ENCODE peak calls at places on chromosome 16, in six cellular contexts. G is A673, M is AG10803, F is esophagus squamous epithelium, I is mammary epithelial cell, C is BE2C. R is an unnamed sample.

GRCh38 chr16:66478733-66479511 is 51.8 kb downstream of the BEAN1 start:
- DNase-seq in G (peak), M (peak), F (no peak), I (peak), C (peak), R (peak)

GRCh38 chr16:85556456-85557082 is 56.6 kb upstream of the GSE1 start:
- DNase-seq in G (peak), M (no peak), F (no peak), I (peak), C (peak), R (no peak)

GRCh38 chr16:29710227-29711219 is 31.5 kb downstream of the QPRT start:
- DNase-seq in G (peak), M (peak), F (no peak), I (peak), C (peak), R (peak)

GRCh38 chr16:58336332-58337089 is 41.7 kb upstream of the PRSS54 start:
- DNase-seq in G (peak), M (peak), F (no peak), I (peak), C (peak), R (peak)

GRCh38 chr16:67229906-67230808 is 3.2 kb downstream of the TMEM208 start:
- DNase-seq in G (no peak), M (no peak), F (no peak), I (no peak), C (no peak), R (no peak)

GRCh38 chr16:20956319-20956718 is 55.7 kb downstream of the LYRM1 start:
- DNase-seq in G (no peak), M (peak), F (no peak), I (no peak), C (no peak), R (peak)

GRCh38 chr16:79767597-79768280 is 167.2 kb upstream of the MAF start:
- DNase-seq in G (no peak), M (peak), F (no peak), I (peak), C (no peak), R (peak)

GRCh38 chr16:88554711-88555264 is 15.4 kb upstream of the ZC3H18 start:
- DNase-seq in G (no peak), M (no peak), F (no peak), I (no peak), C (no peak), R (no peak)

GRCh38 chr16:31404353-31405064 is 11.4 kb downstream of the ITGAD start:
- DNase-seq in G (peak), M (peak), F (no peak), I (no peak), C (peak), R (peak)

GRCh38 chr16:81522141-81522701 is 77.6 kb downstream of the CMIP start:
- DNase-seq in G (no peak), M (no peak), F (no peak), I (no peak), C (no peak), R (no peak)

GRCh38 chr16:28830531-28830930 is 7.7 kb downstream of the ATXN2L start:
- DNase-seq in G (no peak), M (no peak), F (no peak), I (no peak), C (no peak), R (no peak)

GRCh38 chr16:76985362-76985761 is 205.6 kb upstream of the MON1B start:
- DNase-seq in G (no peak), M (no peak), F (no peak), I (no peak), C (no peak), R (no peak)
- TF ChIP-seq CTCF in G (no peak), M (no peak), F (no peak), I (no peak), C (no peak), R (no peak)

DNA sequence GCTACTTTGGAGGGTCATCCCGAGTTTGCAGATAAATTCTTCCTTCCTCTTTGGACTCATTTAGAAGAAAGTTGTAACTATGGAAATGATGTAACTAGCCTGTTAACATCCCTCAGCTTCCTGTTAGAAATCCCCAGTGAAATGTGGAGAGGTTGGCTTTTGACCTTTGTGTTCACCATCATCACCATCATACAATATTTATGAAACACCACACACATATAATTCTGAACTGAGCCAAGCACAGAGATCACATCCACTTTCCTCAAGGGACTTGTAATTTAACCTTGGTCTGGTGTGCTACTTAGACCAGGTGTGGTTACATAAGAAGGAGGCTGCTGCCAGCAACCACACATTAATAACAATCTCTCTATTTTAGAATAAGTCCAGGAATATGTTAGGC is 2.5 kb downstream of the CAPNS2 start:
- DNase-seq in G (no peak), M (peak), F (no peak), I (peak), C (no peak), R (peak)
- H3K4me3 ChIP-seq in G (no peak), M (no peak), F (peak), I (no peak), C (no peak), R (no peak)

GRCh38 chr16:11138769-11139623 is 117.0 kb downstream of the SOCS1 start:
- DNase-seq in G (peak), M (peak), F (no peak), I (no peak), C (no peak), R (peak)

GRCh38 chr16:11138026-11138768 is 117.8 kb downstream of the SOCS1 start:
- DNase-seq in G (no peak), M (no peak), F (no peak), I (peak), C (no peak), R (no peak)

GRCh38 chr16:11134722-11135121 is 121.3 kb downstream of the SOCS1 start:
- DNase-seq in G (no peak), M (no peak), F (no peak), I (no peak), C (no peak), R (no peak)

GRCh38 chr16:11135167-11135973 is 120.6 kb downstream of the SOCS1 start:
- DNase-seq in G (no peak), M (peak), F (no peak), I (peak), C (no peak), R (no peak)

GRCh38 chr16:11136600-11136999 is 119.4 kb downstream of the SOCS1 start:
- DNase-seq in G (peak), M (peak), F (no peak), I (peak), C (peak), R (peak)
- TF ChIP-seq CTCF in G (no peak), M (no peak), F (no peak), I (no peak), C (no peak), R (no peak)

DNA sequence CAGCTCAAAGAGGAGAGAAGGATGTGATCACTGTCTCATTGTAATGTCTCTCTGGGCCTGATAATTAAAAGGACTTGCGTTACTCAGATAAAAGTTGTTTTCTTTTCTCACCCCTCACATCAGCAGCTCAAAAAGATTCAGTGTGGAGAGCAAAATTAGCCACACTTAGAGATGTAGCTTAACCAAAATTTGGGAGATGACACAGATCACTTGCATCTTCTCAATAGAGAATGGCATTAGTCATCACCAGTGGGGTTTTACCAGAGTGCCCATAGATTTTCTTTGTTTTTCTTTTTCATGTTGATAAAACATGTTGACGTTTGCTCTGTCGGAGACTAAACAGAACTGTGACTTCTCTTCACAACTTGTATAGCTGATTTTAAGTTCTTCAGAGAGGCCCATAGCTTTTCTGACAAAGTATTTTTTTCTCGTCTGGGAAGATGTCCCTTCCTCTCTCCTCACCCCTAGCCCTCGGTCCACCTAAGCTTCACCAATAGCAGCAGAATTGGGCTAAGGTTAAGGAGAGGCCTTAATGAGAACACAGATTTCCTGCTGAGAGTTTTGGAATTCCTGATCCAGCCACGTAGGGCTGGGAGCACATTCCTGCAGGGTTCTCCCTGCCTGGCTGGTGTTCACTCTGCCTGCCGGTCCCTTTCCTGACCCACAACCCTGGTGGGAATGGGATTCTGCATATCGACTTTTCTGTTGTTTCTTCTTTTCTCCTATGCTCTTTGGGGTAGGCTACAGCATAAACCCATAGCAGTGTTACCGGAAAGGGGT is 92.6 kb downstream of the CACNG3 start:
- DNase-seq in G (no peak), M (no peak), F (no peak), I (no peak), C (no peak), R (no peak)
- H3K4me3 ChIP-seq in G (no peak), M (no peak), F (no peak), I (no peak), C (no peak), R (no peak)

GRCh38 chr16:53080345-53081031 is 25.7 kb downstream of the CHD9 start:
- DNase-seq in G (peak), M (peak), F (no peak), I (peak), C (peak), R (peak)
- TF ChIP-seq CTCF in G (no peak), M (no peak), F (no peak), I (no peak), C (no peak), R (no peak)